ENCODE peak calls at places on chromosome 16, in seven cellular contexts. U is activated T-cell treated with anti-CD3 and anti-CD28 coated beads for 48 hours; Q is COR-L47; E is cardiac fibroblast; K is stimulated activated CD4-positive, alpha-beta T cell treated with anti-CD3 and anti-CD28 coated beads, Interleukin-12 subunit alpha, Interleukin-12 subunit beta, amount 100 ng/mL, for 4 hours; T is head of caudate nucleus; M is psoas muscle. F is an unnamed sample.

GRCh38 chr16:26345951-26346350 is 654.2 kb downstream of the HS3ST4 start:
- DNase-seq in E (no peak), T (no peak), M (no peak), U (no peak), Q (no peak), K (no peak), F (no peak)

GRCh38 chr16:7456221-7456620 is 123.6 kb downstream of the RBFOX1 start:
- DNase-seq in E (no peak), U (no peak), K (no peak), M (no peak), Q (peak; percentile 68), T (no peak), F (no peak)

GRCh38 chr16:88805887-88806393 is 2.4 kb downstream of the CDT1 start:
- DNase-seq in T (no peak), M (no peak), U (no peak), Q (no peak), K (no peak), E (no peak), F (no peak)

GRCh38 chr16:64950731-64951130 is 171.1 kb downstream of the CDH11 start:
- DNase-seq in Q (no peak), M (no peak), T (no peak), U (no peak), K (no peak), E (no peak), F (no peak)

GRCh38 chr16:67543582-67543981 is 15.0 kb downstream of the RIPOR1 start:
- DNase-seq in M (no peak), E (no peak), U (no peak), Q (no peak), T (no peak), K (no peak), F (no peak)

GRCh38 chr16:4691666-4692412 is 1.5 kb upstream of the NUDT16L1 start:
- DNase-seq in U (no peak), T (no peak), K (no peak), M (no peak), E (no peak), Q (no peak), F (no peak)

GRCh38 chr16:11806721-11807120 is 9.7 kb upstream of the ZC3H7A start:
- DNase-seq in U (no peak), Q (no peak), T (no peak), M (no peak), E (peak; percentile 43), K (no peak), F (no peak)

GRCh38 chr16:83717308-83717707 is 90.5 kb upstream of the HSBP1 start:
- DNase-seq in U (no peak), T (no peak), Q (no peak), E (no peak), M (no peak), K (no peak), F (no peak)

GRCh38 chr16:69799601-69800000 is 37.5 kb downstream of the WWP2 start:
- DNase-seq in Q (no peak), M (no peak), K (no peak), U (no peak), E (no peak), T (no peak), F (no peak)

GRCh38 chr16:59645194-59645593 is 911.1 kb upstream of the GOT2 start:
- DNase-seq in K (no peak), Q (no peak), T (no peak), U (no peak), M (no peak), E (no peak), F (no peak)

GRCh38 chr16:2692948-2693651 is 10.8 kb downstream of the KCTD5 start:
- DNase-seq in K (no peak), Q (no peak), E (no peak), T (peak; percentile 70), U (no peak), M (peak; percentile 56), F (no peak)

GRCh38 chr16:21645261-21645721 is 7.1 kb downstream of the IGSF6 start:
- DNase-seq in Q (no peak), M (no peak), U (peak; percentile 15), T (no peak), E (peak; percentile 45), K (peak; percentile 19), F (peak; percentile 74)

GRCh38 chr16:50741808-50742520 is at the start of gene CYLD:
- DNase-seq in E (peak; percentile 100), U (peak; percentile 99), K (peak; percentile 98), Q (peak; percentile 100), T (peak; percentile 100), M (peak; percentile 100), F (peak; percentile 100)

GRCh38 chr16:30740364-30741251 is 7.6 kb upstream of the PHKG2 start:
- DNase-seq in E (peak; percentile 86), U (no peak), T (no peak), K (no peak), M (peak; percentile 83), Q (no peak), F (no peak)

GRCh38 chr16:31333686-31334649 is 21.0 kb upstream of the ITGAX start:
- DNase-seq in Q (peak; percentile 28), M (no peak), K (no peak), E (peak; percentile 7), T (no peak), U (no peak), F (peak; percentile 74)

GRCh38 chr16:56604966-56605365 is 3.4 kb upstream of the MT2A start:
- DNase-seq in Q (no peak), T (no peak), K (no peak), E (no peak), M (no peak), U (no peak), F (no peak)

GRCh38 chr16:68360971-68361370 is 50.2 kb downstream of the PRMT7 start:
- DNase-seq in M (no peak), K (no peak), U (no peak), T (no peak), E (no peak), Q (no peak), F (no peak)

GRCh38 chr16:66270333-66270927 is 96.1 kb upstream of the CDH5 start:
- DNase-seq in E (peak; percentile 82), Q (peak; percentile 77), K (peak; percentile 62), M (peak; percentile 72), T (peak; percentile 85), U (peak; percentile 74), F (peak; percentile 52)

GRCh38 chr16:10321407-10322397 is 64.2 kb upstream of the ATF7IP2 start:
- DNase-seq in Q (no peak), M (no peak), E (no peak), U (no peak), T (no peak), K (no peak), F (no peak)

GRCh38 chr16:89435051-89435450 is 55.3 kb downstream of the ANKRD11 start:
- DNase-seq in M (no peak), U (no peak), Q (no peak), K (no peak), T (no peak), E (no peak), F (no peak)

GRCh38 chr16:54284319-54284930 is 2.2 kb downstream of the IRX3 start:
- DNase-seq in E (no peak), T (no peak), U (no peak), Q (peak; percentile 27), M (no peak), K (no peak), F (no peak)

GRCh38 chr16:81729451-81729850 is 49.6 kb upstream of the PLCG2 start:
- DNase-seq in K (no peak), Q (no peak), M (no peak), U (no peak), T (no peak), E (no peak), F (no peak)

GRCh38 chr16:69848635-69849545 is 86.8 kb downstream of the WWP2 start:
- DNase-seq in U (no peak), Q (no peak), M (peak; percentile 82), K (no peak), E (peak; percentile 94), T (peak; percentile 42), F (no peak)

GRCh38 chr16:67969286-67970039 is 1.0 kb upstream of the SLC12A4 start:
- DNase-seq in K (no peak), T (no peak), U (no peak), Q (no peak), M (no peak), E (no peak), F (no peak)

GRCh38 chr16:2194852-2195315 is 1.5 kb downstream of the CASKIN1 start:
- DNase-seq in M (no peak), K (no peak), U (no peak), E (peak; percentile 53), T (no peak), Q (peak; percentile 49), F (peak; percentile 52)

GRCh38 chr16:8623634-8624033 is 2.1 kb downstream of the METTL22 start:
- DNase-seq in E (no peak), K (no peak), Q (no peak), U (no peak), T (no peak), M (no peak), F (no peak)

GRCh38 chr16:675884-676564 is 553 bp downstream of the RHBDL1 start:
- DNase-seq in Q (no peak), M (no peak), U (no peak), T (no peak), K (no peak), E (no peak), F (no peak)

GRCh38 chr16:85245307-85246172 is 133.3 kb upstream of the CIBAR2 start:
- DNase-seq in M (peak; percentile 66), T (peak; percentile 55), U (peak; percentile 25), Q (peak; percentile 65), K (peak; percentile 36), E (peak; percentile 85), F (peak; percentile 78)

GRCh38 chr16:52976539-52977167 is 76.0 kb downstream of the CHD9NB start:
- DNase-seq in M (no peak), U (no peak), E (peak; percentile 58), Q (peak; percentile 10), T (no peak), K (no peak), F (no peak)

GRCh38 chr16:11674818-11675560 is 6.7 kb downstream of the SNN start:
- DNase-seq in K (no peak), Q (no peak), T (no peak), M (no peak), E (peak; percentile 49), U (no peak), F (no peak)

GRCh38 chr16:71883193-71883848 is 661 bp downstream of the ZNF821 start:
- DNase-seq in Q (peak; percentile 8), T (peak; percentile 44), U (peak; percentile 42), E (no peak), K (peak; percentile 62), M (no peak), F (peak; percentile 73)

GRCh38 chr16:4505356-4506153 is 29.4 kb downstream of the HMOX2 start:
- DNase-seq in T (no peak), M (no peak), K (peak; percentile 44), Q (no peak), E (no peak), U (peak; percentile 55), F (peak; percentile 74)

GRCh38 chr16:17590711-17591654 is 120.2 kb upstream of the XYLT1 start:
- DNase-seq in T (no peak), Q (no peak), M (no peak), E (no peak), K (peak; percentile 5), U (peak; percentile 50), F (no peak)

F was measured in naive thymus-derived CD8-positive, alpha-beta T cell.